ENCODE peak calls at places on chromosomes 12 and 14, in six cellular contexts. T is neural progenitor cell, Y is body of pancreas, R is psoas muscle, I is heart right ventricle, D is lung. F is an unnamed sample.

GRCh38 chr14:63938198-63939005 is 85.6 kb downstream of the SYNE2 start:
- DNase-seq in T (no peak), Y (no peak), R (no peak), I (no peak), D (no peak), F (no peak)

GRCh38 chr12:28513983-28514382 is 323.7 kb downstream of the CCDC91 start:
- DNase-seq in T (no peak), Y (no peak), R (no peak), I (no peak), D (no peak), F (no peak)

GRCh38 chr12:12563529-12563928 is 866 bp upstream of the DUSP16 start:
- DNase-seq in T (peak), Y (peak), R (no peak), I (no peak), D (no peak), F (no peak)

GRCh38 chr14:51304428-51304827 is 64.4 kb downstream of the TMX1 start:
- DNase-seq in T (no peak), Y (no peak), R (no peak), I (no peak), D (no peak), F (no peak)

GRCh38 chr14:36450550-36450949 is 69.5 kb downstream of the NKX2-1 start:
- DNase-seq in T (peak), Y (no peak), R (no peak), I (no peak), D (no peak), F (no peak)

GRCh38 chr14:22836301-22837058 is at the start of gene MMP14:
- DNase-seq in T (peak), Y (peak), R (peak), I (peak), D (peak), F (peak)

GRCh38 chr12:98653866-98654493 is 8.9 kb downstream of the APAF1 start:
- DNase-seq in T (peak), Y (peak), R (no peak), I (peak), D (no peak), F (no peak)

GRCh38 chr14:78785265-78785664 is 615.1 kb downstream of the NRXN3 start:
- DNase-seq in T (no peak), Y (no peak), R (no peak), I (no peak), D (no peak), F (no peak)

GRCh38 chr14:102164241-102164641 is 24.5 kb downstream of the WDR20 start:
- DNase-seq in T (no peak), Y (peak), R (no peak), I (no peak), D (no peak), F (no peak)

GRCh38 chr12:64240781-64241180 is 18.7 kb upstream of the KICS2 start:
- DNase-seq in T (no peak), Y (no peak), R (no peak), I (no peak), D (no peak), F (no peak)

GRCh38 chr12:63904653-63905052 is 60.2 kb downstream of the SRGAP1 start:
- DNase-seq in T (no peak), Y (no peak), R (no peak), I (no peak), D (no peak), F (no peak)

GRCh38 chr14:93962701-93963601 is 13.4 kb downstream of the ASB2 start:
- DNase-seq in T (no peak), Y (peak), R (no peak), I (no peak), D (no peak), F (no peak)

GRCh38 chr12:93950321-93950720 is 198.1 kb upstream of the PLXNC1 start:
- DNase-seq in T (no peak), Y (no peak), R (no peak), I (no peak), D (no peak), F (no peak)

GRCh38 chr12:111171334-111171733 is 197.6 kb downstream of the PHETA1 start:
- DNase-seq in T (no peak), Y (no peak), R (no peak), I (no peak), D (no peak), F (no peak)

GRCh38 chr14:23294734-23295561 is 7.7 kb downstream of the PPP1R3E start:
- DNase-seq in T (peak), Y (peak), R (peak), I (peak), D (peak), F (no peak)

GRCh38 chr14:104563742-104564615 is 15.6 kb upstream of the C14orf180 start:
- DNase-seq in T (peak), Y (peak), R (peak), I (peak), D (peak), F (peak)

GRCh38 chr12:69901141-69901900 is 76.3 kb downstream of the MYRFL start:
- DNase-seq in T (no peak), Y (no peak), R (no peak), I (no peak), D (no peak), F (no peak)

GRCh38 chr14:101927859-101928258 is 36.5 kb upstream of the DYNC1H1 start:
- DNase-seq in T (no peak), Y (peak), R (peak), I (peak), D (peak), F (peak)

GRCh38 chr12:114406326-114407033 is 536 bp upstream of the TBX5 start:
- DNase-seq in T (peak), Y (no peak), R (no peak), I (no peak), D (no peak), F (no peak)
- H3K27ac ChIP-seq in T (no peak), Y (no peak), R (no peak), I (peak), D (peak), F (peak)

GRCh38 chr12:120998435-120998834 is 17.9 kb downstream of the C12orf43 start:
- DNase-seq in T (no peak), Y (no peak), R (no peak), I (no peak), D (no peak), F (no peak)

GRCh38 chr12:121001841-121002483 is 14.3 kb downstream of the C12orf43 start:
- DNase-seq in T (no peak), Y (no peak), R (no peak), I (no peak), D (no peak), F (no peak)

GRCh38 chr12:120999191-121000120 is 16.8 kb downstream of the C12orf43 start:
- DNase-seq in T (peak), Y (peak), R (no peak), I (no peak), D (no peak), F (no peak)

GRCh38 chr12:121001060-121001459 is 15.2 kb downstream of the C12orf43 start:
- DNase-seq in T (no peak), Y (no peak), R (no peak), I (no peak), D (no peak), F (no peak)

GRCh38 chr12:121000530-121000929 is 15.8 kb downstream of the C12orf43 start:
- DNase-seq in T (no peak), Y (no peak), R (no peak), I (no peak), D (no peak), F (no peak)
- H3K27ac ChIP-seq in T (no peak), Y (no peak), R (no peak), I (no peak), D (no peak), F (no peak)

GRCh38 chr12:109097140-109097434 is 310 bp upstream of the UNG start:
- DNase-seq in T (no peak), Y (no peak), R (no peak), I (no peak), D (no peak), F (no peak)

GRCh38 chr12:109097435-109098141 is at the start of gene UNG:
- DNase-seq in T (peak), Y (peak), R (peak), I (peak), D (peak), F (peak)

GRCh38 chr12:109092484-109093021 is 719 bp downstream of the ALKBH2 start:
- DNase-seq in T (no peak), Y (no peak), R (no peak), I (no peak), D (no peak), F (no peak)

GRCh38 chr12:109089683-109090082 is 3.6 kb downstream of the ALKBH2 start:
- DNase-seq in T (no peak), Y (no peak), R (no peak), I (no peak), D (no peak), F (no peak)

DNA sequence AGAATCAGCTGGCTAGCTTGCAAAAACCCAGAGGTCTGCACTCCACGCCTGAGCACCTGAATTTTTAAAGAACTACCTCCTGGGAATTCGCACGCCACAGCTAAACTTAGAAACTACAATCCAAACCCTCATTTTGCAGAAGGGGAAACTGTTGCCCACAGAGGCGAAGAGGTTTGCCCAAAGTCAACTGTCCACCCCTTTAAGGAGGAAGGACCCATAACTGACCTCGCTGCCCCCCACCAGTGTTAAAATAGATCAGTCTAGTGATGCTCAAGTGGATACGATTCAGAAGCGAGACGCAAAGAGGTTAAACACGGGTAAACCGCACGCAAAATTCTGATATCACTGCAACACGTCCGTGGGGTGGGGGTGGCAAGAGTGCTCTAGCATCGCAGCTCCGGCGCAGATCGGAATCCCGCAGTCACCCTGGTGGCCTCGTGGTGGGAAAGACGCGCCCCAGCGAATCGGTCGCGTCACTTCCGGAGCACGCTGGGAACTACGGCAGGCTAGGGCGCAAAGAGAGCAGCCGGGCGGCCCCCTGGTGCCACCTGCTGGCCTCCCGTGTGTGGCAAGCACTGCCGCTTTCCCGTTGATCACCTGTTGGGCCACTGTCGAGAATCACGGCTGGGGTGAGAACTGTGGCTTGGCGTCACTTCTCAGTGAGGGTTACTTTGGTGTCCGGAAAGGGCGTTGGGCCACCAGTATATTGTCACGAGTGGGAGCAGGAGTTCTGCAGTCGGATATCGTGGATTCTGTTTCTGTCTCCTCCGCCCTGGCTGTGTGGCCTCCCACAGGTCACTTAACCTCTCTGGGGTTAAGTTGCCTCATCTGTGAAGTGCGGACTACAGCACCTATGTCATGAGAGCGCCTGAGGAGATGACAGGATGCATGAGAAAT is at the start of gene ALKBH2:
- DNase-seq in T (peak), Y (peak), R (peak), I (peak), D (peak), F (peak)
- H3K27ac ChIP-seq in T (no peak), Y (peak), R (peak), I (peak), D (peak), F (peak)

GRCh38 chr12:42086021-42086420 is 58.7 kb downstream of the GXYLT1 start:
- DNase-seq in T (no peak), Y (no peak), R (no peak), I (no peak), D (no peak), F (no peak)
- H3K27ac ChIP-seq in T (no peak), Y (no peak), R (no peak), I (no peak), D (no peak), F (no peak)

GRCh38 chr14:68894123-68894522 is 85.0 kb downstream of the ACTN1 start:
- DNase-seq in T (no peak), Y (no peak), R (no peak), I (peak), D (no peak), F (no peak)

GRCh38 chr14:68896132-68896531 is 83.0 kb downstream of the ACTN1 start:
- DNase-seq in T (no peak), Y (no peak), R (no peak), I (no peak), D (no peak), F (no peak)

GRCh38 chr14:68895304-68895703 is 83.8 kb downstream of the ACTN1 start:
- DNase-seq in T (no peak), Y (no peak), R (no peak), I (no peak), D (no peak), F (no peak)

GRCh38 chr14:68893566-68893965 is 85.5 kb downstream of the ACTN1 start:
- DNase-seq in T (no peak), Y (no peak), R (no peak), I (no peak), D (no peak), F (no peak)

DNA sequence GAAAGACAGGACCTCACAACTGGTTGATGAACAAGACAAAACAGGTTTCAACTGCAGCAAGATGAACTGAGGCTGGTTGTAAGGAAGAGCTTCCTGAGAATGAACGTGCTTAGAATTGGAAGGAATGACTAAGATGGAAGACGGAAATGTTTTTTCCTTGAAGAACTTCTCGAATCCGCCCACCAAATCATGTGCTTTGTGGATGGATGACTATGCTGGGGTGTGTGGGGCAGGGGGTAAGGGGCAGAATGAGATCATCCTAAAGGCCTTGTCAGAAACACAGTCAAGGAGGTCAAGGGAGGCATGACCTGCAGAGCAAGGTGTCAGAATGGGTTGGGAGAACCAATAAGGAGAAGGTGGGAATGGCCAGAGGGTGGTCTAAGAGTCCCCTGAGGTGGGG is 84.3 kb downstream of the ACTN1 start:
- DNase-seq in T (no peak), Y (no peak), R (no peak), I (no peak), D (no peak), F (no peak)
- H3K27ac ChIP-seq in T (no peak), Y (no peak), R (no peak), I (no peak), D (no peak), F (no peak)